ENCODE peak calls at places on chromosomes 16 and 17, in eight cellular contexts. W is IMR-90; I is CD8-positive, alpha-beta memory T cell; Y is BE2C; J is neuronal stem cell; D is NB4; T is suprapubic skin; K is neural progenitor cell. B is an unnamed sample.

GRCh38 chr16:4890026-4890425 is 42.7 kb downstream of the UBN1 start:
- DNase-seq in D (peak), I (no peak), T (no peak), J (no peak), K (no peak), Y (no peak), W (no peak), B (no peak)

GRCh38 chr16:19114359-19115147 is 789 bp downstream of the ITPRIPL2 start:
- DNase-seq in I (no peak), D (no peak), K (peak), T (peak), Y (peak), W (peak), J (peak), B (no peak)

GRCh38 chr16:25052530-25052929 is 37.4 kb upstream of the ARHGAP17 start:
- DNase-seq in J (no peak), T (no peak), D (peak), I (no peak), W (no peak), K (no peak), Y (no peak), B (no peak)

GRCh38 chr16:70270176-70270575 is 18.4 kb upstream of the EXOSC6 start:
- DNase-seq in D (no peak), I (no peak), T (no peak), J (no peak), K (no peak), W (no peak), Y (no peak), B (no peak)

GRCh38 chr17:49076575-49077384 is 55.8 kb upstream of the B4GALNT2 start:
- DNase-seq in I (no peak), K (no peak), W (peak), T (no peak), Y (no peak), J (no peak), D (no peak), B (no peak)

GRCh38 chr17:45784583-45785372 is 658 bp downstream of the CRHR1 start:
- DNase-seq in J (peak), I (peak), D (peak), T (no peak), K (peak), Y (peak), W (no peak), B (peak)

GRCh38 chr16:12613131-12613991 is 190.3 kb downstream of the CPPED1 start:
- DNase-seq in I (no peak), W (peak), D (peak), K (no peak), T (no peak), J (no peak), Y (no peak), B (no peak)

GRCh38 chr17:50328926-50329325 is 17.0 kb upstream of the XYLT2 start:
- DNase-seq in D (no peak), Y (no peak), K (no peak), W (no peak), T (no peak), I (no peak), J (no peak), B (no peak)

GRCh38 chr16:9992441-9992840 is 189.8 kb downstream of the GRIN2A start:
- DNase-seq in J (no peak), W (no peak), T (no peak), D (no peak), Y (no peak), I (no peak), K (no peak), B (no peak)

GRCh38 chr16:58024673-58025350 is 742 bp upstream of the MMP15 start:
- DNase-seq in K (peak), W (no peak), J (no peak), T (no peak), I (no peak), Y (no peak), D (peak), B (peak)

GRCh38 chr16:85785927-85786326 is 13.4 kb downstream of the EMC8 start:
- DNase-seq in K (no peak), T (no peak), Y (no peak), W (peak), I (no peak), D (no peak), J (no peak), B (no peak)

GRCh38 chr16:12685806-12686205 is 117.9 kb downstream of the CPPED1 start:
- DNase-seq in W (no peak), D (peak), T (no peak), Y (no peak), I (no peak), J (no peak), K (no peak), B (no peak)

GRCh38 chr17:42040818-42041217 is 9.6 kb downstream of the C17orf113 start:
- DNase-seq in D (no peak), T (no peak), Y (no peak), W (no peak), J (no peak), I (no peak), K (no peak), B (no peak)
- H3K4me3 ChIP-seq in D (no peak), T (no peak), Y (no peak), W (no peak), J (no peak), I (no peak), K (no peak), B (no peak)

GRCh38 chr16:11379420-11379819 is 34.2 kb downstream of the RMI2 start:
- DNase-seq in D (no peak), J (no peak), K (no peak), I (no peak), T (no peak), W (peak), Y (no peak), B (no peak)
- H3K4me3 ChIP-seq in D (no peak), J (no peak), K (no peak), I (no peak), T (no peak), W (no peak), Y (no peak), B (no peak)

GRCh38 chr16:87703835-87704375 is 61.9 kb downstream of the KLHDC4 start:
- DNase-seq in T (no peak), W (no peak), K (no peak), D (no peak), I (no peak), J (no peak), Y (no peak), B (peak)
- H3K4me3 ChIP-seq in T (no peak), W (no peak), K (no peak), D (no peak), I (no peak), J (no peak), Y (no peak), B (no peak)

GRCh38 chr16:66695474-66695934 is 1.0 kb downstream of the CMTM4 start:
- DNase-seq in D (peak), I (peak), W (no peak), T (no peak), Y (no peak), J (no peak), K (no peak), B (no peak)
- H3K4me3 ChIP-seq in D (peak), I (peak), W (peak), T (peak), Y (peak), J (peak), K (peak), B (peak)

DNA sequence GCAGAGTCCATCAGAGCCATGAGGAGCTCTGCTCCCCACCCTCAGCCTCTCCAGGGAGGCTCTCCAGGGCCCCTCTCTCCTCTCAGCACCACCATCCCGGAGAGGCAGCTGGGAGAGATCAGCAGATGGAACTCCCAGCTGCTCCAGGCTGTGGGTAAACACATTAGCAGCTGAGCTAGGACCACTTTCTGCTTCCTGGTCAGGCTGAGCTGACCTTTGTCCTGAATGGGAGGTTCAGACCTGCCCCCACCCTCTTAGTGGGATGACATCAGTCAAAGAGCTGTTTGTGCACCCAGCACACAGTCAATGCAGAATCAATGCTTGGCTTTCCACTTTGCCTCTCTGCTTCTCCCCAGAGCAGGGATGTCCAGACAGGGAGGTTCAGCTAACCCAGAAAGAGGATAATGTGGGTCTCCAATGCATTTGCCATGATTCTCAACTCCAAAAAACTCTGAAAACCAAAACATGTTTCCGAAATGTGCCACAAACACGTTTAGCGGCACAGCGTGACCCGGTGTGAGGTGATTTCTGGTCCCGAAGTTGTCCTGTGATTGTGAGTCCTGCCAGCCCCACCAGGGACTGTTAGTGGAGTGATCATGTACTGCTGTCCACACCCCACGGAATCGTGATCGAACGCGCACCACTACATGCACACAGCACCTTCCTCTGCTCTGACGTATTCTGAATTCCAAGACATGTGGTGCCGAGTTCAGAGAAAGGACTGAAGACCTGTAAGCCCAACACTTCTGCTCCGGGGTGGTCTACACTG is 6.7 kb downstream of the GPR142 start:
- DNase-seq in J (no peak), I (no peak), K (no peak), T (no peak), W (no peak), Y (no peak), D (no peak), B (peak)
- H3K4me3 ChIP-seq in J (no peak), I (no peak), K (no peak), T (no peak), W (no peak), Y (no peak), D (no peak), B (no peak)

GRCh38 chr17:81481815-81482505 is 30.6 kb downstream of the ACTG1 start:
- DNase-seq in D (no peak), W (no peak), Y (no peak), T (no peak), I (peak), K (no peak), J (no peak), B (no peak)

GRCh38 chr17:81484195-81484979 is 28.2 kb downstream of the ACTG1 start:
- DNase-seq in T (peak), J (peak), I (peak), Y (peak), K (peak), W (peak), D (peak), B (peak)

GRCh38 chr17:81482673-81483072 is 29.9 kb downstream of the ACTG1 start:
- DNase-seq in I (no peak), T (peak), D (no peak), J (no peak), Y (no peak), K (no peak), W (no peak), B (no peak)

GRCh38 chr17:81483862-81484194 is 28.8 kb downstream of the ACTG1 start:
- DNase-seq in D (no peak), J (no peak), I (no peak), K (peak), W (no peak), T (no peak), Y (no peak), B (no peak)

DNA sequence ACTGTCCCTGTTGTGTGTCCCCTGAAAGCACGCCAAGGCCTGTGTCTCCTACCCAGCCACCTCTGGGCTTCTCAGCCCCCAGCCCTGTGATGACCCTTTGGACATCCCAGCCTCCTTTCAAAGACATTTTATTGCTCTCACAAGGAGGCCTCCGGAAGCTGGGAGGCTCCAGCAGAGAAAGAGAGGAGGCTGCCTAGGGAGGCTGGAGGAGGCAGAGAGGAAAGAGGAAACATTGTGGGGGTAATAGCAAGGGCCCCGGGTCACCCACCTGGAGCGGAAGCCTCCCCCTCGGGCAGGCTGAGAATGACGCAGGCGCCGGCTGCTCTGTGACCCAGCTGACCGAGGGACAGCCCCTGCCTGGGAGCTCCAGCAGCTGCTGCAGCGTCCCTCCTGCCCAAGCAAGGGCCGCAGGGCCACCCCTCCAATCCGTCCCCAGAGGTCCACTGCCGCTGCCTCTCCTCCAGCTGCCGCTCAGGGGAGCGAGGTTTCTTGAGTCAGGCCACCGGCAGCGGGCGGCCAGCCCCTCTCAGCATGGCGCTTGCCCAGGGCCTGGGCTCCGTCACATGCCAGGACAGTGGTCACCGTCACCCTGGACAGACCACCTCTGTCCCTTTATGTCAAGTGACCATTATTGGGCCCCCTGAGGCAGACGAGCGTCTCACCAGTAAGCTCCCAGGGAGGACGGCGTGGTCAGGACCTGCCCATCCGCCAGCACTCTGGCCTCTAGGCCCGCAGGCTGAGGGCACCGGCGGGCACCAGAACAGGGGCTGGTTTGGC is 29.3 kb downstream of the ACTG1 start:
- DNase-seq in Y (no peak), K (peak), I (peak), T (peak), W (no peak), D (no peak), J (no peak), B (no peak)
- H3K4me3 ChIP-seq in Y (no peak), K (peak), I (no peak), T (peak), W (no peak), D (no peak), J (peak), B (no peak)

GRCh38 chr17:7130626-7131467 is 16.2 kb upstream of the ASGR2 start:
- DNase-seq in K (no peak), J (no peak), T (no peak), D (no peak), I (no peak), Y (no peak), W (no peak), B (no peak)
- H3K4me3 ChIP-seq in K (no peak), J (no peak), T (peak), D (no peak), I (no peak), Y (no peak), W (no peak), B (no peak)

GRCh38 chr17:82092094-82092586 is 5.9 kb downstream of the FASN start:
- DNase-seq in J (no peak), D (no peak), T (no peak), K (no peak), I (no peak), W (no peak), Y (no peak), B (no peak)

GRCh38 chr17:82091264-82092066 is 6.6 kb downstream of the FASN start:
- DNase-seq in J (no peak), W (no peak), T (no peak), D (no peak), K (no peak), Y (no peak), I (no peak), B (no peak)

GRCh38 chr17:82092995-82093751 is 4.9 kb downstream of the FASN start:
- DNase-seq in I (no peak), K (no peak), T (no peak), W (no peak), J (no peak), Y (no peak), D (peak), B (peak)

GRCh38 chr17:82090549-82091263 is 7.3 kb downstream of the FASN start:
- DNase-seq in D (peak), W (no peak), K (no peak), Y (no peak), I (no peak), J (no peak), T (no peak), B (peak)

GRCh38 chr17:82092628-82092994 is 5.4 kb downstream of the FASN start:
- DNase-seq in W (no peak), J (no peak), Y (no peak), D (no peak), K (no peak), I (no peak), T (no peak), B (no peak)
- H3K4me3 ChIP-seq in W (no peak), J (no peak), Y (no peak), D (no peak), K (no peak), I (no peak), T (no peak), B (no peak)

DNA sequence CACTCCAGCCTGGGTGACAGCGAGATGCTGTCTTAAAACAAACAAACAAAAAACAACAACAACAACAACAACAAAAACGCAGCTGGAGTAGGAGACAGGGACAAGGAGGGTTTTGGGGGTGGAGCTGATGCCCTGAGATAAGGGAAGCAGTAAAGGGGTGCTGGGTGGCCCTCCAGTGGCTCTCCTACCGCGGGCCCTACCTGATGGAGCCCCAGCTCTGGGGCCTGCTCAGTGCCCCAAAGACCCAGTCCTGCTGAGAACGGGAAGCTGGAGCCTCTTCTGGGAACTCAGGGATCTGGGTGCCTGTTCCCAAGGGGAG is 21.3 kb upstream of the NAGS start:
- DNase-seq in I (no peak), W (no peak), D (no peak), Y (no peak), K (no peak), T (no peak), J (no peak), B (no peak)
- H3K4me3 ChIP-seq in I (no peak), W (no peak), D (no peak), Y (peak), K (peak), T (no peak), J (peak), B (peak)

GRCh38 chr17:77428020-77428781 is 287.4 kb downstream of the SEC14L1 start:
- DNase-seq in I (no peak), T (no peak), Y (no peak), D (peak), W (no peak), K (no peak), J (no peak), B (no peak)

GRCh38 chr17:77429985-77430752 is 289.4 kb downstream of the SEC14L1 start:
- DNase-seq in W (peak), I (peak), K (peak), T (peak), Y (peak), D (peak), J (peak), B (peak)

GRCh38 chr17:77427471-77427991 is 286.8 kb downstream of the SEC14L1 start:
- DNase-seq in Y (no peak), J (no peak), I (no peak), T (peak), K (no peak), W (peak), D (no peak), B (no peak)

GRCh38 chr17:77429735-77429984 is 288.9 kb downstream of the SEC14L1 start:
- DNase-seq in Y (no peak), T (no peak), D (no peak), I (no peak), W (no peak), K (no peak), J (no peak), B (no peak)

DNA sequence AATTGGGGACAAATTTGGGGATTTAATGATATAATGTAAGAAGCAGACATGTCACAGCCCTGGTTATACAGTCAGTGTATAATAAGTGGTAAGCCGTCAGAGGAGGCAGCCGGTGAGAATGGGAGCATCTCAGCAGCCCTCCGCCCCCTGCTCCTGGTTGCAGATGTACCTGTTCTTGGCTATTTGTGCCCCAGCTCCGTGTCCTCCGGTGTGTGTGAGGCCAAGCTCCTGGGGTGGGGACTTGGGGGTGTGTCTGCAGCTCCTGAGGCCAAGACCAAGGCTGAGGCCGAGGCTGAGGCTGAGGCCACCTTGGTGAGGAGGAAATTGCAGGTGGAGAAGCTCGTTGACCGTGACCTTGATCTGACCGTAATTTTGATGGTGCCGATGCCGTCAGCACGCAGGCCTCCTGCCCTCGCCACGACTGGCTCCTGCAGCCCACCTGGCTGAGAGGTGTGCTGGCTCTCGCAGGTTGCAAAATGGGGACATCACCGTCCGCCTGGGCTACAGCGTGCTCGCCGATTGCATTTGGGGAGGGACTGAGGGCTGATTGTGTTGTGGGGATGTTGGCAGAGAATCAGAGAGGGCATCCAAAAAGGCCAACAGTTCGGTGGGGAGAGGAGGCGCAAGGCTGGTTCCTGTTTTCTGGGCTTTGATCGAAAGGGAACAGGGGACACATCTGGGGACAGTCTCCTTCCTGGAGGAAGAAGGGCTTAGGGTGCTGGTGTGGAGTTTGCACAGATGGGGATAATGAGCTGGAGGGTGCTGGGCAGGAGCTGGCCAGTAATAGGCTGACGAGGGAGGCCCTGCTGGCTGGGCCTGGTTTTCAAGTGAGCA is 288.3 kb downstream of the SEC14L1 start:
- DNase-seq in T (no peak), Y (no peak), W (no peak), J (no peak), D (peak), I (no peak), K (no peak), B (peak)
- H3K4me3 ChIP-seq in T (no peak), Y (no peak), W (no peak), J (no peak), D (no peak), I (no peak), K (no peak), B (no peak)